ENCODE peak calls at places on chromosomes 16 and 17, in eight cellular contexts. E is cardiac fibroblast, X is fibroblast of pulmonary artery, U is AG10803, N is HFF-Myc, Z is IMR-90, M is K562, Y is thoracic aorta. K is an unnamed sample.

GRCh38 chr17:21129023-21129681 is 2.4 kb downstream of the DHRS7B start:
- DNase-seq in E (peak; percentile 79), X (peak; percentile 76), U (peak; percentile 81), N (peak; percentile 39), Z (peak; percentile 67), M (no peak), Y (no peak), K (no peak)

GRCh38 chr17:19703106-19703775 is 13.1 kb downstream of the SLC47A2 start:
- DNase-seq in E (peak; percentile 16), X (no peak), U (no peak), N (no peak), Z (no peak), M (no peak), Y (no peak), K (no peak)

GRCh38 chr16:867421-868385 is 67.2 kb upstream of the GNG13 start:
- DNase-seq in E (no peak), X (no peak), U (no peak), N (no peak), Z (no peak), M (no peak), Y (no peak), K (no peak)

GRCh38 chr17:35127751-35128514 is 6.5 kb downstream of the FNDC8 start:
- DNase-seq in E (peak; percentile 94), X (peak; percentile 82), U (peak; percentile 96), N (peak; percentile 45), Z (peak; percentile 94), M (no peak), Y (no peak), K (no peak)

GRCh38 chr17:59668816-59669215 is 38.4 kb downstream of the PTRH2 start:
- DNase-seq in E (peak; percentile 86), X (peak; percentile 92), U (peak; percentile 97), N (peak; percentile 81), Z (peak; percentile 97), M (no peak), Y (no peak), K (no peak)

GRCh38 chr16:3819175-3819527 is 61.4 kb downstream of the CREBBP start:
- DNase-seq in E (no peak), X (no peak), U (no peak), N (no peak), Z (no peak), M (no peak), Y (no peak), K (no peak)

GRCh38 chr16:78705694-78706093 is 606.2 kb downstream of the WWOX start:
- DNase-seq in E (no peak), X (peak; percentile 10), U (peak; percentile 1), N (peak; percentile 11), Z (peak; percentile 2), M (peak; percentile 35), Y (no peak), K (no peak)

GRCh38 chr17:57043276-57043675 is 41.8 kb upstream of the AKAP1 start:
- DNase-seq in E (no peak), X (no peak), U (no peak), N (no peak), Z (no peak), M (no peak), Y (no peak), K (no peak)

GRCh38 chr17:62693616-62694415 is 66.3 kb downstream of the MRC2 start:
- DNase-seq in E (no peak), X (no peak), U (no peak), N (no peak), Z (no peak), M (peak; percentile 36), Y (no peak), K (no peak)

GRCh38 chr17:78360371-78361226 is 722 bp upstream of the SOCS3 start:
- DNase-seq in E (peak; percentile 91), X (peak; percentile 87), U (peak; percentile 78), N (no peak), Z (peak; percentile 80), M (peak; percentile 88), Y (no peak), K (peak; percentile 85)

GRCh38 chr17:36858119-36859002 is 78.9 kb upstream of the LHX1 start:
- DNase-seq in E (no peak), X (no peak), U (no peak), N (no peak), Z (no peak), M (no peak), Y (no peak), K (no peak)

GRCh38 chr16:13852827-13853226 is 67.1 kb upstream of the ERCC4 start:
- DNase-seq in E (no peak), X (no peak), U (no peak), N (no peak), Z (no peak), M (no peak), Y (no peak), K (no peak)

GRCh38 chr16:90001761-90002503 is 17.3 kb downstream of the DBNDD1 start:
- DNase-seq in E (no peak), X (no peak), U (no peak), N (no peak), Z (no peak), M (no peak), Y (no peak), K (no peak)

GRCh38 chr16:90000733-90001427 is 18.4 kb downstream of the DBNDD1 start:
- DNase-seq in E (no peak), X (no peak), U (no peak), N (no peak), Z (no peak), M (no peak), Y (no peak), K (no peak)

GRCh38 chr16:90002759-90003158 is 16.5 kb downstream of the DBNDD1 start:
- DNase-seq in E (no peak), X (no peak), U (no peak), N (no peak), Z (no peak), M (no peak), Y (no peak), K (no peak)

GRCh38 chr16:89996178-89996489 is 23.1 kb downstream of the DBNDD1 start:
- DNase-seq in E (no peak), X (no peak), U (no peak), N (no peak), Z (no peak), M (no peak), Y (no peak), K (no peak)

DNA sequence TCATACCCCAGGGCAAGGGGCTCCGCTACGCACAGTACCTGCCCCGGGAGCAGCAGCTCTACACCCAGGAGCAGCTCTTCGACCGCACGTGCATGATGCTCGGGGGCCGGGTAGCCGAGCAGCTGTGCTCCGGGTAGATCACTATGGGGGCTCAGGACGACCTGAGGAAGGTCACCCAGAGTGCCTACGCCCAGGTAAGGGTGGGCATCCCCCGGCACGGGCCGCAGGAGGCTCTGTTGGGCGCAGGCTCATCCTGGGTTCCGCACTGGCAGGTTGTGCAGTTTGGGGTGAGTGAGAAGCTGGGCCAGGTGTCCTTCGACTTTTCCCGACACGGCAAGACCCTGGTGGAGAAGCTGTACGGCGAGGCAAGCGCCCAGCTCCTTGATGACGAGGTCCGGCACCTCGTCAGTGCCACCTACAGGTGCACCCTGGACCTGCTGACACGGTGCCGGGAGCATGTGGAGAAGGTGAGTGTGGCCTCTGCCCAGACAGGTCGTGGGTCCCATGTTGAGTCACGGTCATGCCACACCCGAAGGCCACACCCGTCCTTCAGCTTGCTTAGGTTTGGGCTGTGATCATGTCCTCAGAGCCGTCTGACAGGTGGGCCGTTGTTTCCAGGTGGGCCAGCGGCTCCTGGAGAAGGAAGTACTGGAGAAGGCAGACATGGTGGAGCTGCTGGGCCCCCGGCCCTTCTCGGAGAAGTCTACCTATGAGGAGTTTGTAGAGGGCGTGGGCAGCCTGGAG is 19.3 kb downstream of the DBNDD1 start:
- DNase-seq in E (no peak), X (no peak), U (no peak), N (no peak), Z (no peak), M (peak; percentile 36), Y (no peak), K (no peak)
- TF ChIP-seq CTCF in E (no peak), X (no peak), U (no peak), N (no peak), Z (no peak), M (peak; percentile 16), Y (no peak), K (no peak)

DNA sequence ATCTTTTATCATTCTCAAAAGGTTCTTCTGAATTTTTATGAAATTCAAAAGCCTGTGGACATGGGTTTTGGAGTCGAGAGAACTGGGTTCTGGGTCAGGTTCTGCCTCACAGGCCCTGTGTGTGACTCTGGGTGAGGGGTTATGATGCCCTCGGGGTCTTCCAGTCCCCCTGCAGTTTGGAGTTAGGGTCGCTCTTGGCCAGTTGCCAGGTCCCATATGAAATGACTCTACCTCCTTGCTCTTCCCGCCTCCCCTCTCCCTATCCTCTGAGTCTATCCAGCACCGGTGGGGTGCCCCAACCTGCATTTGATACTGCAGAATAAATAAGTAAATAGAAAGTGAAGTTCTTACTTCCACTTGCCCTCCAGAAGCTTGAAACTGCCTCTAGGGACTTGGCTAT is 54.1 kb downstream of the ZDHHC7 start:
- DNase-seq in E (no peak), X (no peak), U (no peak), N (no peak), Z (no peak), M (no peak), Y (no peak), K (no peak)
- TF ChIP-seq CTCF in E (no peak), X (no peak), U (no peak), N (no peak), Z (no peak), M (no peak), Y (no peak), K (no peak)

GRCh38 chr17:68291836-68292688 is 767 bp downstream of the ARSG start:
- DNase-seq in E (peak; percentile 60), X (peak; percentile 63), U (peak; percentile 53), N (no peak), Z (peak; percentile 68), M (peak; percentile 74), Y (no peak), K (peak; percentile 98)

GRCh38 chr17:68293490-68294195 is 2.3 kb downstream of the ARSG start:
- DNase-seq in E (no peak), X (no peak), U (no peak), N (no peak), Z (no peak), M (no peak), Y (no peak), K (no peak)

GRCh38 chr17:68294196-68294555 is 2.9 kb downstream of the ARSG start:
- DNase-seq in E (no peak), X (no peak), U (no peak), N (no peak), Z (no peak), M (no peak), Y (no peak), K (no peak)

GRCh38 chr17:68290955-68291835 is at the start of the genes ARSG and SLC16A6:
- DNase-seq in E (peak; percentile 46), X (peak; percentile 23), U (no peak), N (no peak), Z (peak; percentile 48), M (peak; percentile 86), Y (no peak), K (peak; percentile 87)

DNA sequence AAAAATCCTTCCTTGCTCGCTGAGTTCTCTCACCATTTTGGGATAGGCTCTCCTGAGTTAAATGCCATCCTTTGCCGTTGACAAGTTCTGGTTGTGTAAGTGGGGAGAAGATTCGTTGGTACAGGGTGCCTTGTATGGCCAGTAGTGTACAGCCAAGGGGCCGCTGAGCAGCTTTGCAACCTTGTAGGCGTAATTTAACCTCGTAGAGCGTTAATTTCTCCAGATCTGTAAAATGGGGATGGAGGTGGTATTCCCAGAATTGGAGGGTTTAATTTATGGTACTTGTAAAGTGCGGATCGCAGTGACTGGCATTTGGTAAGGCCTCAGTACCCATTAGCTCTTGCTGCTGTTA is 1.4 kb downstream of the ARSG start:
- DNase-seq in E (no peak), X (no peak), U (no peak), N (no peak), Z (no peak), M (no peak), Y (no peak), K (no peak)
- TF ChIP-seq CTCF in E (no peak), X (no peak), U (no peak), N (no peak), Z (no peak), M (no peak), Y (no peak), K (no peak)

GRCh38 chr17:73956169-73956568 is 247.3 kb upstream of the RPL38 start:
- DNase-seq in E (no peak), X (no peak), U (no peak), N (no peak), Z (no peak), M (no peak), Y (no peak), K (no peak)
- TF ChIP-seq CTCF in E (no peak), X (no peak), U (no peak), N (no peak), Z (no peak), M (no peak), Y (no peak), K (no peak)

K was measured in CD14-positive monocyte.